ENCODE peak calls at places on chromosomes 7 and 10, in six cellular contexts. J is prostate gland, H is transverse colon, R is GM12891, D is breast epithelium, F is spleen. C is an unnamed sample.

GRCh38 chr10:130631139-130631864 is 495.1 kb downstream of the GLRX3 start:
- DNase-seq in J (no peak), H (peak), D (no peak), R (no peak), F (no peak), C (no peak)

GRCh38 chr10:373516-374309 is 238.5 kb downstream of the ZMYND11 start:
- DNase-seq in F (peak), D (no peak), R (no peak), J (peak), H (peak), C (no peak)

GRCh38 chr7:108253275-108254044 is 123.3 kb upstream of the LAMB4 start:
- DNase-seq in D (no peak), R (no peak), F (no peak), J (no peak), H (no peak), C (no peak)

GRCh38 chr10:51090190-51090589 is 15.9 kb downstream of the PRKG1 start:
- DNase-seq in R (no peak), F (no peak), D (no peak), H (no peak), J (no peak), C (no peak)

GRCh38 chr7:50631639-50632038 is 66.4 kb upstream of the DDC start:
- DNase-seq in J (no peak), H (no peak), F (no peak), D (no peak), R (no peak), C (no peak)

GRCh38 chr10:113304726-113305125 is 248.1 kb upstream of the HABP2 start:
- DNase-seq in H (no peak), R (no peak), J (no peak), D (no peak), F (no peak), C (no peak)

GRCh38 chr7:12722136-12722535 is 34.7 kb downstream of the ARL4A start:
- DNase-seq in R (no peak), H (no peak), F (no peak), J (no peak), D (no peak), C (no peak)

GRCh38 chr10:91974960-91975359 is 51.4 kb downstream of the BTAF1 start:
- DNase-seq in D (no peak), F (no peak), R (no peak), J (no peak), H (no peak), C (no peak)

GRCh38 chr10:52959810-52960209 is 187.2 kb upstream of the MBL2 start:
- DNase-seq in F (no peak), D (no peak), H (no peak), R (no peak), J (no peak), C (no peak)

GRCh38 chr10:29534590-29534989 is 100.2 kb downstream of the SVIL start:
- DNase-seq in J (no peak), D (no peak), R (no peak), F (no peak), H (no peak), C (no peak)

GRCh38 chr10:24869354-24870016 is 82.9 kb downstream of the PRTFDC1 start:
- DNase-seq in R (no peak), J (no peak), D (no peak), H (no peak), F (no peak), C (no peak)

GRCh38 chr7:2805213-2806003 is 38.7 kb downstream of the GNA12 start:
- DNase-seq in F (peak), R (no peak), H (no peak), J (no peak), D (no peak), C (no peak)

GRCh38 chr7:22932896-22933295 is 81.0 kb downstream of the HYCC1 start:
- DNase-seq in H (no peak), R (no peak), D (no peak), J (no peak), F (no peak), C (no peak)

GRCh38 chr10:1211844-1212570 is 155.8 kb downstream of the WDR37 start:
- DNase-seq in D (no peak), H (no peak), J (no peak), F (peak), R (no peak), C (no peak)

GRCh38 chr7:5557920-5558401 is 134.3 kb upstream of the TNRC18 start:
- DNase-seq in R (peak), J (peak), H (peak), F (peak), D (peak), C (peak)

GRCh38 chr10:3805791-3806381 is 20.9 kb upstream of the KLF6 start:
- DNase-seq in H (peak), R (no peak), D (no peak), J (no peak), F (peak), C (no peak)

GRCh38 chr10:76306859-76307258 is 875.4 kb downstream of the LRMDA start:
- DNase-seq in R (no peak), D (no peak), J (no peak), H (no peak), F (no peak), C (no peak)

GRCh38 chr10:63720072-63720537 is 198.9 kb downstream of the REEP3 start:
- DNase-seq in D (no peak), H (peak), J (peak), R (no peak), F (no peak), C (no peak)

GRCh38 chr10:338176-339037 is 203.2 kb downstream of the ZMYND11 start:
- DNase-seq in F (no peak), H (no peak), D (peak), J (peak), R (no peak), C (no peak)

GRCh38 chr7:78398081-78398480 is 599.5 kb downstream of the PHTF2 start:
- DNase-seq in R (no peak), J (no peak), F (no peak), H (no peak), D (no peak), C (no peak)

GRCh38 chr10:111974325-111974724 is 209.2 kb downstream of the GPAM start:
- DNase-seq in D (no peak), J (no peak), R (no peak), F (no peak), H (no peak), C (no peak)

GRCh38 chr10:107915277-107915634 is 750.8 kb upstream of the SORCS1 start:
- DNase-seq in F (no peak), H (no peak), J (no peak), D (no peak), R (no peak), C (no peak)

GRCh38 chr10:60778978-60779668 is 845 bp downstream of the CDK1 start:
- DNase-seq in F (no peak), J (no peak), H (no peak), R (no peak), D (no peak), C (no peak)

GRCh38 chr10:34135515-34135914 is 679.6 kb downstream of the PARD3 start:
- DNase-seq in D (no peak), F (no peak), H (no peak), J (no peak), R (no peak), C (no peak)

GRCh38 chr7:119949053-119949452 is 323.9 kb upstream of the KCND2 start:
- DNase-seq in J (no peak), R (no peak), F (peak), H (no peak), D (no peak), C (no peak)

GRCh38 chr10:30701471-30702173 is 72.1 kb upstream of the LYZL2 start:
- DNase-seq in J (no peak), R (no peak), F (peak), H (peak), D (no peak), C (no peak)

GRCh38 chr7:91030680-91031079 is 233.6 kb upstream of the FZD1 start:
- DNase-seq in R (no peak), D (no peak), H (no peak), F (no peak), J (no peak), C (no peak)

GRCh38 chr10:5775705-5776104 is 37.5 kb downstream of the GDI2 start:
- DNase-seq in D (no peak), J (no peak), R (peak), F (peak), H (peak), C (no peak)

GRCh38 chr10:36759111-36759805 is 366.1 kb upstream of the ANKRD30A start:
- DNase-seq in D (no peak), F (no peak), J (no peak), H (no peak), R (no peak), C (no peak)

GRCh38 chr10:77979221-77979620 is 50.1 kb downstream of the POLR3A start:
- DNase-seq in J (no peak), H (no peak), R (no peak), F (no peak), D (no peak), C (peak)

GRCh38 chr10:7547825-7548224 is 118.9 kb downstream of the ITIH5 start:
- DNase-seq in H (no peak), R (no peak), D (no peak), J (no peak), F (no peak), C (no peak)

GRCh38 chr7:34165927-34166550 is 260.7 kb downstream of the BMPER start:
- DNase-seq in J (no peak), F (no peak), D (no peak), R (no peak), H (no peak), C (no peak)

GRCh38 chr7:150481207-150481920 is 30.9 kb downstream of the GIMAP8 start:
- DNase-seq in D (no peak), F (peak), J (no peak), H (no peak), R (no peak), C (no peak)

GRCh38 chr7:27143022-27143949 is at the start of gene HOXA5:
- DNase-seq in R (no peak), H (peak), J (peak), F (peak), D (no peak), C (peak)

GRCh38 chr10:126268104-126268900 is 120.0 kb downstream of the ADAM12 start:
- DNase-seq in D (no peak), H (no peak), R (no peak), J (no peak), F (no peak), C (no peak)

GRCh38 chr7:91566333-91566732 is 302.1 kb downstream of the FZD1 start:
- DNase-seq in F (no peak), H (no peak), R (no peak), J (no peak), D (no peak), C (no peak)

GRCh38 chr7:12146813-12147212 is 64.3 kb upstream of the TMEM106B start:
- DNase-seq in D (no peak), J (no peak), R (no peak), F (no peak), H (no peak), C (no peak)

GRCh38 chr10:3364768-3365480 is 192.3 kb upstream of the PITRM1 start:
- DNase-seq in D (no peak), F (no peak), R (no peak), J (no peak), H (peak), C (no peak)

GRCh38 chr7:116988363-116988989 is 35.2 kb downstream of the ST7 start:
- DNase-seq in F (no peak), R (no peak), D (no peak), J (no peak), H (no peak), C (no peak)

GRCh38 chr10:131310904-131311660 is 439 bp downstream of the TCERG1L start:
- DNase-seq in J (no peak), F (peak), R (no peak), D (no peak), H (no peak), C (no peak)

GRCh38 chr7:118214051-118214832 is 10.3 kb upstream of the ANKRD7 start:
- DNase-seq in R (peak), F (peak), D (peak), H (peak), J (peak), C (peak)
- TF ChIP-seq POLR2A in R (peak), F (no peak), D (no peak), H (no peak), J (peak), C (no peak)

DNA sequence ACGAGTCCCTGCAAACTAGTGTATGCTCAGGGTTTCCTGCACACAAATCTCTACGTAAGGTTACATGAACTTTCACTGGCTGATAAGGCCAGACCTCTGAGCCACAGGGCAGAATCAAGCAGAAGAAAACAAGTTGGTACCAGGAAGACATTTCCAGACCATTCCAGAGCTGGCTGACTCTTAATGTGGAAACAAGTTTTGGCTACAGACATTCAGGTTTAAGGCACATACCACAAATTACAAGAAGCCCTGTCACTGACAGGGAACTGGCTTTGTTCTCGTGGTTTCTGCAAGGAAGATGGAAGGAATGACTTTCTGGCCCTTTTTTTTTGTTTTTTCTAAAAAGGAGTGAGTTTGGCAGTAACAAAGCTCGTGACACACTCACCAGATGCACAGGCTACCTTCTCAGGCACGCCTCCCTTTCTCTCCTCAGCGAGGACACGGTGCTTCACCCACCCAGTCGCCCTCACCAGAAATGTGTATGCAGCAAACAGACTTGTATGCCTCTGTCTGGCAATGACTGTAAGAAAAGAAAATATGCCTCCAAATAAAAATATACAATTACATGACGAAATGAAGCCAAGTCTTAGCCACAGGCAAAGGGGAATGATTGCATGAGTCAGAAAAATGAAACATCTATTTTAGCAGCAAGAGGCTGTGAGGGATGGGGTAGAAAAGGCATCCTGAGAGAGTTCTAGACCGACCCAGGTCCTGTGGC is 22.6 kb downstream of the PLAC9 start:
- DNase-seq in R (no peak), D (no peak), J (peak), F (no peak), H (no peak), C (no peak)
- TF ChIP-seq POLR2AphosphoS5 in R (no peak), D (peak), J (peak), F (no peak), H (no peak), C (no peak)

GRCh38 chr10:101118031-101118430 is 13.1 kb upstream of the TLX1 start:
- DNase-seq in J (no peak), F (no peak), H (no peak), D (no peak), R (no peak), C (no peak)

GRCh38 chr10:101120884-101121660 is 10.0 kb upstream of the TLX1 start:
- DNase-seq in F (peak), R (no peak), D (no peak), J (no peak), H (peak), C (no peak)

GRCh38 chr10:101122270-101123084 is 8.6 kb upstream of the TLX1 start:
- DNase-seq in R (no peak), H (no peak), D (no peak), J (no peak), F (peak), C (no peak)

GRCh38 chr10:101121661-101122045 is 9.4 kb upstream of the TLX1 start:
- DNase-seq in H (no peak), R (no peak), D (no peak), F (peak), J (no peak), C (no peak)

GRCh38 chr10:101120520-101120883 is 10.6 kb upstream of the TLX1 start:
- DNase-seq in D (no peak), R (no peak), J (no peak), F (no peak), H (no peak), C (no peak)
- TF ChIP-seq POLR2A in D (no peak), R (no peak), J (no peak), F (no peak), H (no peak), C (no peak)

GRCh38 chr10:13990918-13991317 is 339.8 kb downstream of the FRMD4A start:
- DNase-seq in H (no peak), D (no peak), J (peak), R (no peak), F (no peak), C (no peak)

GRCh38 chr10:13993169-13993568 is 337.6 kb downstream of the FRMD4A start:
- DNase-seq in H (no peak), R (no peak), J (peak), D (no peak), F (no peak), C (no peak)

GRCh38 chr10:13991353-13991752 is 339.4 kb downstream of the FRMD4A start:
- DNase-seq in D (no peak), F (no peak), J (peak), R (no peak), H (no peak), C (no peak)

GRCh38 chr10:13989616-13990015 is 341.1 kb downstream of the FRMD4A start:
- DNase-seq in F (no peak), R (no peak), D (no peak), J (no peak), H (no peak), C (no peak)

DNA sequence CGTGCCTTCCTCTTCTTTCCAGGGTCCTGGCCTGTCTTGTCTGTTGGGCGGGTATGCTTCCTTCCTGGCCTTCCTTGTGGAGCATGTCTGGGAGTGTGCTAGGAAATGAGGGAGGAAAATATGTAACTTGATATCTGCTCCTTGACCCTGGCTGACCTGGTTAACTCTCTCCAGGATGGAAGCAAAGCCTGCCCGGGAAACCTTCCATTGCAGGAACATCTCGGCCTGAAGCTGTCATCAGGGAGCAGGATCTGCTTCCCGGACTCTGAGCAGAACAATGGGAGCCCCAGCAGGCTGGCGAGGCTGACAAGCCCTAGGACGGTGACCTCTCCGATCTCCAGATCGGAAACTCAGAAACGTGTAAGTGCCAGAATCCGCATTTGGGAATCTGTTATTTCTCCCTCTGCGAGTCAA is 340.3 kb downstream of the FRMD4A start:
- DNase-seq in R (no peak), H (no peak), F (no peak), J (no peak), D (no peak), C (no peak)
- TF ChIP-seq POLR2AphosphoS5 in R (no peak), H (no peak), F (peak), J (no peak), D (no peak), C (peak)

C was measured in suprapubic skin.